ENCODE peak calls at places on chromosome 1, in eight cellular contexts. U is AG08396, O is activated T-helper 1 cell treated with Interleukin-2 at 50 U/mL for 16 hours, A is RWPE1, Y is tibial artery, V is testis, N is C1 segment of cervical spinal cord, G is stomach. F is an unnamed sample.

GRCh38 chr1:177830531-177830930 is 139.3 kb downstream of the SEC16B start:
- DNase-seq in N (no peak), A (no peak), G (no peak), U (no peak), Y (no peak), O (no peak), V (no peak), F (no peak)

GRCh38 chr1:52662645-52663313 is 29.8 kb downstream of the SHISAL2A start:
- DNase-seq in O (no peak), Y (no peak), A (peak), V (peak), U (no peak), N (no peak), G (no peak), F (peak)

GRCh38 chr1:37732111-37732780 is 32.7 kb downstream of the EPHA10 start:
- DNase-seq in Y (no peak), V (no peak), O (no peak), U (no peak), G (no peak), A (no peak), N (no peak), F (no peak)

GRCh38 chr1:246355421-246356230 is 151.5 kb downstream of the SMYD3 start:
- DNase-seq in Y (no peak), G (no peak), O (no peak), A (no peak), V (no peak), U (no peak), N (no peak), F (no peak)

GRCh38 chr1:85240174-85240601 is 19.3 kb downstream of the C1orf52 start:
- DNase-seq in O (no peak), Y (no peak), U (no peak), N (no peak), V (no peak), A (peak), G (no peak), F (peak)

GRCh38 chr1:109240158-109241152 is 8.9 kb upstream of the CELSR2 start:
- DNase-seq in A (peak), V (peak), Y (no peak), O (no peak), U (peak), G (peak), N (no peak), F (peak)

GRCh38 chr1:187342495-187342894 is 513.7 kb downstream of the PLA2G4A start:
- DNase-seq in Y (no peak), U (no peak), G (no peak), O (no peak), N (no peak), A (no peak), V (no peak), F (no peak)

GRCh38 chr1:18682375-18682774 is 51.7 kb downstream of the PAX7 start:
- DNase-seq in Y (no peak), G (no peak), A (no peak), U (no peak), V (no peak), O (no peak), N (no peak), F (no peak)

GRCh38 chr1:21668232-21669032 is 725 bp downstream of the RAP1GAP start:
- DNase-seq in N (no peak), Y (no peak), A (no peak), G (peak), O (no peak), U (peak), V (no peak), F (no peak)

GRCh38 chr1:29849038-29849750 is 612.9 kb downstream of the PTPRU start:
- DNase-seq in V (peak), A (peak), U (peak), N (no peak), O (no peak), Y (no peak), G (peak), F (peak)

GRCh38 chr1:118992426-118992825 is 4.3 kb upstream of the TBX15 start:
- DNase-seq in A (no peak), O (no peak), N (no peak), Y (no peak), V (no peak), U (no peak), G (no peak), F (no peak)

GRCh38 chr1:46489638-46490602 is at the start of gene DMBX1:
- DNase-seq in G (peak), N (no peak), V (peak), O (no peak), A (peak), Y (no peak), U (peak), F (peak)

F was measured in bronchial epithelial cell.